ENCODE peak calls at places on chromosomes 4 and X, in six cellular contexts. R is stomach, W is suprapubic skin, B is GM12878, S is transverse colon, O is tibial nerve. U is an unnamed sample. For H3K4me1, the result is how much of the 10 kb centered on the place peaks cover.

GRCh38 chr4:27775156-27775555 is 914.5 kb downstream of the STIM2 start:
- DNase-seq in R (no peak), O (no peak), S (no peak), W (no peak), B (no peak), U (no peak)

GRCh38 chrX:53456254-53456653 is 22.1 kb upstream of the HSD17B10 start:
- DNase-seq in O (no peak), R (no peak), W (no peak), B (no peak), S (no peak), U (no peak)

GRCh38 chrX:71128915-71129765 is 10.7 kb downstream of the MED12 start:
- DNase-seq in S (peak), O (peak), W (no peak), B (no peak), R (peak), U (peak)

GRCh38 chr4:39655866-39656265 is 17.2 kb upstream of the SMIM14 start:
- DNase-seq in W (no peak), S (no peak), R (no peak), O (peak), B (no peak), U (peak)

GRCh38 chrX:42821803-42822443 is 44.0 kb upstream of the PPP1R2C start:
- DNase-seq in W (no peak), S (no peak), O (peak), R (no peak), B (no peak), U (no peak)

GRCh38 chr4:57865264-57865663 is 755.1 kb upstream of the IGFBP7 start:
- DNase-seq in O (no peak), S (no peak), W (no peak), B (peak), R (no peak), U (no peak)

GRCh38 chr4:152328595-152328994 is 207.3 kb downstream of the FBXW7 start:
- DNase-seq in S (no peak), O (no peak), W (no peak), B (no peak), R (no peak), U (no peak)

GRCh38 chr4:17029432-17029831 is 131.0 kb upstream of the LDB2 start:
- DNase-seq in R (no peak), S (no peak), B (no peak), O (no peak), W (no peak), U (no peak)

GRCh38 chr4:38162240-38162784 is 202.1 kb downstream of the PTTG2 start:
- DNase-seq in W (no peak), B (no peak), R (peak), O (no peak), S (no peak), U (no peak)

GRCh38 chr4:87819281-87819919 is 13.4 kb upstream of the MEPE start:
- DNase-seq in S (no peak), W (no peak), R (no peak), O (no peak), B (no peak), U (no peak)

GRCh38 chr4:71830497-71831178 is 46.8 kb upstream of the GC start:
- DNase-seq in B (peak), R (no peak), S (no peak), O (no peak), W (no peak), U (no peak)

GRCh38 chr4:109609431-109609830 is 49.4 kb downstream of the MCUB start:
- DNase-seq in R (no peak), S (no peak), W (no peak), B (no peak), O (no peak), U (no peak)

GRCh38 chr4:109611045-109611616 is 51.1 kb downstream of the MCUB start:
- DNase-seq in O (no peak), S (no peak), W (no peak), B (no peak), R (no peak), U (no peak)

DNA sequence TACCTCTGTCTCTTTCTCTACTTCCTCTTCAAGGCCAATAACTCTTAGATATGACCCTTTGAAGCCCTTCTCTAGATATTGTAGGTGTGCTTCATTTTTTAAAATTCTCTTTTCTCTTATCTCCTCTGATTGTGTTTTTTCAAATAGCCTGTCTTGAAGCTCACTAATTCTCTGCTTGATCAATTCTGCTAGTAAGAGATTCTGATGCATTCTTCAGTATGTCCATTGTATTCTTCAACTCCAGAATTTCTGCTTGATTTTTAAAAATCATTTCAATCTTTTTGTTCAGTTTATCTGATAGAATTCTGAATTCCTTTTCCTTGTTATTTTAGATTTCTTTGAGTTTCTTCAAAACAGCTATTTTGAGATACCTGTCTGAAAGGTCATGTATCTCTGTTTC is 47.9 kb downstream of the MCUB start:
- DNase-seq in O (no peak), R (no peak), W (no peak), S (no peak), B (no peak), U (no peak)
- H3K4me1 ChIP-seq in O (under half), R (under half), W (under half), S (under half), B (under half), U (under half)

GRCh38 chr4:14169460-14169859 is 541.9 kb upstream of the BOD1L1 start:
- DNase-seq in W (no peak), S (no peak), R (no peak), B (no peak), O (no peak), U (no peak)

GRCh38 chr4:14167876-14168510 is 540.5 kb upstream of the BOD1L1 start:
- DNase-seq in B (no peak), O (no peak), S (no peak), R (no peak), W (no peak), U (no peak)

GRCh38 chr4:14168919-14169318 is 541.4 kb upstream of the BOD1L1 start:
- DNase-seq in R (peak), O (peak), W (no peak), S (peak), B (peak), U (no peak)

DNA sequence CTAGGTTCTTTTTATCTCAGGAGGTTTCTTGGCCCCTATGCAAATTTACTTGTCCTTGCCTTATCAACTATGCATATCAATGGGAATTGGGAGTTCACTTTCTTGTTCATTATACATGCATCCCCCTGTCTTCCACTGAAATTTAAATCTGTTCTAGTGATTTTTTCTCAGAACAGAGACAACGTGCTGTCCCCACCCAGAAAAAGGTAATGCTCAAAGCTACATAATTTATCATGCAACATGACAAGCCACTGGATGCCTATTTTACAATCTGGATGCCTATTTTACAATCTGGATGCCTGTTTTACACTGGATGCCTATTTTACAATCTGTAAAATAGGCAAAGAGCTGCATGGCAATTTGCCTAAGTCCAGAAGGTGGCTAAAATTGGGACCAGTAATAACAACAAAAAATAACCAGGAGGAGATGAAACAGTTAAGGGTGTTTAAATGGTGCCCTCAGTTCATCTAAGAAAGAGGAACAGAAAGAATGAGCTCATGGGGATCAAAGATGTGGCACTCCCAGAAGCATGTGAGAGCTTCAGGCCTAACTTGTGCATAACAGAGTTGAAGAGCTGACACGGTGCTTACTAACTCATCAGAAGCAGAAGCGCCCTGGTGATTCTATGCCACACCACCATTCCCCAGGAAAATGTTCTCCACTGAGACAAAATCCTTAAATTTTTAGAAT is 537.9 kb upstream of the BOD1L1 start:
- DNase-seq in W (no peak), O (peak), R (no peak), B (peak), S (peak), U (no peak)
- TF ChIP-seq EP300 in W (no peak), O (no peak), R (no peak), B (peak), S (no peak), U (no peak)

GRCh38 chrX:153874091-153874365 is 11.9 kb downstream of the L1CAM start:
- DNase-seq in O (no peak), B (no peak), R (no peak), S (no peak), W (no peak), U (no peak)

GRCh38 chrX:153874366-153875125 is 11.4 kb downstream of the L1CAM start:
- DNase-seq in R (no peak), B (no peak), O (no peak), W (no peak), S (no peak), U (no peak)

GRCh38 chrX:153877571-153878261 is 8.3 kb downstream of the L1CAM start:
- DNase-seq in R (no peak), S (no peak), B (no peak), W (no peak), O (no peak), U (no peak)

GRCh38 chrX:153875391-153876111 is 10.4 kb downstream of the L1CAM start:
- DNase-seq in B (no peak), W (no peak), O (peak), S (peak), R (peak), U (no peak)

DNA sequence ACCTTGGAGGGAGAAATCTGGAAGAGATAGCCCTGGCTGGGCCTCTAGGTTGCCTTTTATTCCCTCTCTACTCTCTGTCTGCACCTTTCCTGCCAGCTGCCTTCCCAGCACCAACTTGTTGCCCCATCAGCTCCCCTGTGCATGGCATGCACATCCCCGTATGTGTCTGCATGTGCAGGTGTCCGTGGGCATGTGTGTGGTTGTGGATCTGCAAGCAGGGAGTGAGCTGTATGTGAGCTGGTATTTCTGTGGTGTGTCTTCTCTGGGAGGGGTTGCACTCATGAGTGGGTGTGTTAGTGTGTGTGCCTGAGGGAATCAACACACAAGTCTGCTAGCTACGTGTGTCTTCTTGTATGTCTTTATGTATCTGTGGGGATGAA is 9.9 kb downstream of the L1CAM start:
- DNase-seq in O (no peak), B (no peak), R (no peak), W (no peak), S (no peak), U (no peak)
- H3K4me1 ChIP-seq in O (under half), B (under half), R (under half), W (under half), S (under half), U (under half)

GRCh38 chrX:118726887-118727685 is at the start of gene IL13RA1:
- DNase-seq in O (peak), W (peak), S (peak), R (peak), B (no peak), U (peak)
- TF ChIP-seq EP300 in O (no peak), W (no peak), S (peak), R (no peak), B (no peak), U (no peak)

GRCh38 chr4:76061421-76061820 is 13.1 kb upstream of the ART3 start:
- DNase-seq in S (no peak), O (no peak), R (no peak), W (no peak), B (no peak), U (no peak)
- H3K4me1 ChIP-seq in S (under half), O (under half), R (under half), W (under half), B (under half), U (under half)

U was measured in sigmoid colon.